ENCODE peak calls at places on chromosomes 7 and 10, in four cellular contexts. One of them, this sample, is unnamed.

GRCh38 chr10:5858811-5859210 is 30.9 kb downstream of the ANKRD16 start:
- DNase-seq in WTC11: no peak
- DNase-seq in activated T-helper 9 cell treated with anti-CD3 and anti-CD28 coated beads, Interleukin-2, amount 50 U/mL, for 16 hours: no peak
- DNase-seq in occipital lobe: peak; percentile 20
- DNase-seq in this sample: no peak

GRCh38 chr7:80764132-80764531 is 125.7 kb downstream of the CD36 start:
- DNase-seq in activated T-helper 9 cell treated with anti-CD3 and anti-CD28 coated beads, Interleukin-2, amount 50 U/mL, for 16 hours: no peak
- DNase-seq in occipital lobe: no peak
- DNase-seq in WTC11: peak; percentile 33
- DNase-seq in this sample: no peak

GRCh38 chr10:49350856-49351532 is 44.9 kb downstream of the DRGX start:
- DNase-seq in activated T-helper 9 cell treated with anti-CD3 and anti-CD28 coated beads, Interleukin-2, amount 50 U/mL, for 16 hours: no peak
- DNase-seq in occipital lobe: no peak
- DNase-seq in WTC11: no peak
- DNase-seq in this sample: no peak

GRCh38 chr10:100008708-100009282 is 952 bp downstream of the DNMBP start:
- DNase-seq in WTC11: no peak
- DNase-seq in activated T-helper 9 cell treated with anti-CD3 and anti-CD28 coated beads, Interleukin-2, amount 50 U/mL, for 16 hours: no peak
- DNase-seq in occipital lobe: no peak
- DNase-seq in this sample: no peak

GRCh38 chr7:28654111-28654510 is 241.8 kb downstream of the CREB5 start:
- DNase-seq in occipital lobe: no peak
- DNase-seq in activated T-helper 9 cell treated with anti-CD3 and anti-CD28 coated beads, Interleukin-2, amount 50 U/mL, for 16 hours: no peak
- DNase-seq in WTC11: no peak
- DNase-seq in this sample: no peak

GRCh38 chr10:69802424-69803161 is 887 bp downstream of the COL13A1 start:
- DNase-seq in WTC11: peak; percentile 54
- DNase-seq in occipital lobe: no peak
- DNase-seq in activated T-helper 9 cell treated with anti-CD3 and anti-CD28 coated beads, Interleukin-2, amount 50 U/mL, for 16 hours: no peak
- DNase-seq in this sample: no peak

GRCh38 chr7:55427800-55428199 is 62.7 kb downstream of the LANCL2 start:
- DNase-seq in occipital lobe: no peak
- DNase-seq in WTC11: no peak
- DNase-seq in activated T-helper 9 cell treated with anti-CD3 and anti-CD28 coated beads, Interleukin-2, amount 50 U/mL, for 16 hours: no peak
- DNase-seq in this sample: no peak

GRCh38 chr10:33248638-33249037 is 85.8 kb downstream of the NRP1 start:
- DNase-seq in activated T-helper 9 cell treated with anti-CD3 and anti-CD28 coated beads, Interleukin-2, amount 50 U/mL, for 16 hours: no peak
- DNase-seq in WTC11: no peak
- DNase-seq in occipital lobe: no peak
- DNase-seq in this sample: no peak

GRCh38 chr10:72283131-72283530 is 9.4 kb downstream of the DDIT4 start:
- DNase-seq in occipital lobe: no peak
- DNase-seq in activated T-helper 9 cell treated with anti-CD3 and anti-CD28 coated beads, Interleukin-2, amount 50 U/mL, for 16 hours: no peak
- DNase-seq in WTC11: no peak
- DNase-seq in this sample: no peak

GRCh38 chr7:33108931-33109757 is at the start of gene RP9:
- DNase-seq in WTC11: peak; percentile 87
- DNase-seq in activated T-helper 9 cell treated with anti-CD3 and anti-CD28 coated beads, Interleukin-2, amount 50 U/mL, for 16 hours: peak; percentile 68
- DNase-seq in occipital lobe: peak; percentile 64
- DNase-seq in this sample: peak; percentile 81

GRCh38 chr7:66047426-66047825 is 28.2 kb upstream of the ASL start:
- DNase-seq in activated T-helper 9 cell treated with anti-CD3 and anti-CD28 coated beads, Interleukin-2, amount 50 U/mL, for 16 hours: no peak
- DNase-seq in occipital lobe: no peak
- DNase-seq in WTC11: no peak
- DNase-seq in this sample: no peak

GRCh38 chr10:43140414-43140813 is 2.2 kb downstream of the CSGALNACT2 start:
- DNase-seq in WTC11: no peak
- DNase-seq in activated T-helper 9 cell treated with anti-CD3 and anti-CD28 coated beads, Interleukin-2, amount 50 U/mL, for 16 hours: no peak
- DNase-seq in occipital lobe: no peak
- DNase-seq in this sample: no peak

GRCh38 chr10:124601431-124602120 is 140.0 kb downstream of the LHPP start:
- DNase-seq in WTC11: no peak
- DNase-seq in activated T-helper 9 cell treated with anti-CD3 and anti-CD28 coated beads, Interleukin-2, amount 50 U/mL, for 16 hours: no peak
- DNase-seq in occipital lobe: no peak
- DNase-seq in this sample: no peak